ENCODE peak calls at places on chromosomes 2 and 18, in nine cellular contexts. B is fibroblast of lung, Z is choroid plexus epithelial cell, H is kidney, P is stomach, R is GM12865, A is progenitor cell of endocrine pancreas, W is AG04450, Q is neural progenitor cell. U is an unnamed sample.

GRCh38 chr18:70423988-70424387 is 135.1 kb downstream of the SOCS6 start:
- DNase-seq in B (no peak), Z (no peak), H (no peak), P (peak), R (no peak), A (no peak), W (no peak), Q (peak), U (no peak)

GRCh38 chr2:230958803-230959756 is 34.0 kb upstream of the GPR55 start:
- DNase-seq in B (no peak), Z (no peak), H (no peak), P (no peak), R (no peak), A (no peak), W (no peak), Q (no peak), U (no peak)

GRCh38 chr2:109447251-109447661 is 166.5 kb downstream of the SEPTIN10 start:
- DNase-seq in B (peak), Z (peak), H (no peak), P (no peak), R (no peak), A (no peak), W (peak), Q (peak), U (peak)

GRCh38 chr2:30288576-30288975 is 57.2 kb downstream of the LBH start:
- DNase-seq in B (no peak), Z (no peak), H (no peak), P (no peak), R (no peak), A (no peak), W (no peak), Q (no peak), U (no peak)

GRCh38 chr18:59453468-59453961 is 94.5 kb upstream of the LMAN1 start:
- DNase-seq in B (no peak), Z (peak), H (no peak), P (no peak), R (no peak), A (no peak), W (no peak), Q (no peak), U (no peak)

GRCh38 chr2:190685348-190685747 is 36.5 kb downstream of the NAB1 start:
- DNase-seq in B (no peak), Z (no peak), H (no peak), P (no peak), R (no peak), A (no peak), W (no peak), Q (no peak), U (no peak)

GRCh38 chr2:161946489-161947107 is 127.4 kb downstream of the DPP4 start:
- DNase-seq in B (peak), Z (peak), H (no peak), P (no peak), R (peak), A (no peak), W (no peak), Q (peak), U (no peak)

GRCh38 chr2:171036532-171036931 is 107.5 kb downstream of the GORASP2 start:
- DNase-seq in B (no peak), Z (no peak), H (no peak), P (no peak), R (no peak), A (no peak), W (no peak), Q (no peak), U (no peak)

GRCh38 chr2:120262761-120263428 is 10.2 kb downstream of the RALB start:
- DNase-seq in B (no peak), Z (peak), H (no peak), P (no peak), R (no peak), A (no peak), W (no peak), Q (peak), U (no peak)

GRCh38 chr2:63432373-63432772 is 155.9 kb downstream of the WDPCP start:
- DNase-seq in B (peak), Z (peak), H (no peak), P (no peak), R (no peak), A (no peak), W (peak), Q (no peak), U (no peak)

GRCh38 chr2:168467729-168468128 is 11.7 kb downstream of the CERS6 start:
- DNase-seq in B (no peak), Z (no peak), H (no peak), P (no peak), R (no peak), A (no peak), W (no peak), Q (no peak), U (no peak)

GRCh38 chr2:72211777-72212515 is 64.3 kb upstream of the CYP26B1 start:
- DNase-seq in B (peak), Z (no peak), H (no peak), P (no peak), R (no peak), A (no peak), W (no peak), Q (no peak), U (no peak)

GRCh38 chr2:96622544-96622943 is 15.6 kb downstream of the KANSL3 start:
- DNase-seq in B (no peak), Z (no peak), H (no peak), P (no peak), R (no peak), A (no peak), W (no peak), Q (no peak), U (no peak)

GRCh38 chr2:22683911-22684310 is 701.1 kb upstream of the KLHL29 start:
- DNase-seq in B (no peak), Z (no peak), H (no peak), P (no peak), R (no peak), A (no peak), W (no peak), Q (no peak), U (no peak)

GRCh38 chr18:59910967-59911366 is 11.2 kb downstream of the PMAIP1 start:
- DNase-seq in B (peak), Z (peak), H (no peak), P (no peak), R (no peak), A (no peak), W (no peak), Q (no peak), U (no peak)

GRCh38 chr18:42292654-42293053 is 337.6 kb downstream of the PIK3C3 start:
- DNase-seq in B (no peak), Z (no peak), H (no peak), P (no peak), R (no peak), A (no peak), W (no peak), Q (no peak), U (no peak)

GRCh38 chr2:227697013-227697412 is 20.8 kb downstream of the SLC19A3 start:
- DNase-seq in B (no peak), Z (peak), H (no peak), P (no peak), R (no peak), A (no peak), W (no peak), Q (no peak), U (no peak)

GRCh38 chr2:219508933-219509779 is 5.1 kb upstream of the ASIC4 start:
- DNase-seq in B (no peak), Z (no peak), H (no peak), P (no peak), R (no peak), A (no peak), W (no peak), Q (no peak), U (no peak)

GRCh38 chr2:127049927-127050802 is 56.8 kb downstream of the BIN1 start:
- DNase-seq in B (peak), Z (peak), H (peak), P (peak), R (peak), A (peak), W (peak), Q (peak), U (peak)

GRCh38 chr18:65788373-65788772 is 37.6 kb downstream of the CDH7 start:
- DNase-seq in B (no peak), Z (peak), H (no peak), P (no peak), R (no peak), A (no peak), W (no peak), Q (peak), U (no peak)

GRCh38 chr18:23614891-23615290 is 28.6 kb upstream of the NPC1 start:
- DNase-seq in B (no peak), Z (no peak), H (no peak), P (no peak), R (no peak), A (no peak), W (no peak), Q (no peak), U (no peak)

GRCh38 chr2:197159681-197160211 is 150.8 kb downstream of the ANKRD44 start:
- DNase-seq in B (peak), Z (peak), H (no peak), P (no peak), R (peak), A (no peak), W (no peak), Q (no peak), U (no peak)

GRCh38 chr2:172234716-172235661 is 132.3 kb upstream of the DLX2 start:
- DNase-seq in B (no peak), Z (no peak), H (peak), P (peak), R (no peak), A (peak), W (no peak), Q (peak), U (peak)

GRCh38 chr2:174815524-174815923 is 51.3 kb upstream of the CHRNA1 start:
- DNase-seq in B (no peak), Z (no peak), H (no peak), P (no peak), R (no peak), A (no peak), W (no peak), Q (no peak), U (no peak)

GRCh38 chr2:134276381-134277172 is 22.7 kb downstream of the MGAT5 start:
- DNase-seq in B (no peak), Z (no peak), H (no peak), P (no peak), R (no peak), A (no peak), W (no peak), Q (no peak), U (no peak)

GRCh38 chr18:8685141-8685913 is 20.0 kb upstream of the MTCL1 start:
- DNase-seq in B (no peak), Z (peak), H (no peak), P (no peak), R (no peak), A (no peak), W (no peak), Q (peak), U (no peak)

GRCh38 chr2:189526936-189527654 is 53.5 kb downstream of the SLC40A1 start:
- DNase-seq in B (no peak), Z (no peak), H (no peak), P (no peak), R (peak), A (no peak), W (no peak), Q (no peak), U (no peak)

GRCh38 chr2:36553690-36554089 is 44.3 kb downstream of the FEZ2 start:
- DNase-seq in B (no peak), Z (no peak), H (no peak), P (no peak), R (no peak), A (no peak), W (no peak), Q (no peak), U (no peak)

GRCh38 chr2:166344286-166345113 is 31.2 kb downstream of the SCN9A start:
- DNase-seq in B (peak), Z (peak), H (no peak), P (no peak), R (no peak), A (no peak), W (peak), Q (no peak), U (no peak)

GRCh38 chr2:223123859-223124610 is 72.0 kb downstream of the KCNE4 start:
- DNase-seq in B (peak), Z (no peak), H (no peak), P (no peak), R (peak), A (no peak), W (no peak), Q (no peak), U (no peak)

GRCh38 chr2:172772637-172773036 is 37.0 kb downstream of the RAPGEF4 start:
- DNase-seq in B (peak), Z (peak), H (no peak), P (peak), R (no peak), A (no peak), W (peak), Q (no peak), U (no peak)

GRCh38 chr2:222548997-222549396 is 106.9 kb downstream of the FARSB start:
- DNase-seq in B (no peak), Z (peak), H (no peak), P (no peak), R (no peak), A (no peak), W (no peak), Q (peak), U (no peak)

GRCh38 chr2:29269095-29270090 is 154.2 kb downstream of the CLIP4 start:
- DNase-seq in B (no peak), Z (no peak), H (no peak), P (no peak), R (no peak), A (no peak), W (no peak), Q (no peak), U (no peak)

GRCh38 chr2:239411549-239412319 is 10.9 kb upstream of the HDAC4 start:
- DNase-seq in B (no peak), Z (no peak), H (no peak), P (no peak), R (no peak), A (no peak), W (no peak), Q (no peak), U (no peak)
- TF ChIP-seq CTCF in B (no peak), Z (no peak), H (no peak), P (no peak), R (no peak), A (no peak), W (no peak), Q (no peak), U (no peak)

DNA sequence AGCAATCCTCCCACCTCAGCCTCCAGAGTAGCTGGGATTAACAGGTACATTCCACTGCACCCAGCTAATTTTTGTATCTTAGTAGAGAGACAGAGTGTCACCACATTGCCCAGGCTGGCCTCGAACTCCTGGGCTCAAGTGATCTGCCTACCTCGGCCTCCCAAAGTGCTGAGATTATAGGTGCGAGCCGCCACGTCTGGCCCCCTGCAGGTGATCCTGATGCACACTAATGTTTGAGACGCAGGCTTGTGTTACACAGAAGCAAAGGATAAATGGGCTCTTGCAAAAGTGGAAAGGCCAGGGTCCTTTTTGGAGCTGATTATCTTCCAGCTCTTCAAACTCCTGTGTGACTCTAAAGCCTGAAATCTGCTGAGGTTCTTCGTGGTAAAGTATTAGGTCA is 84.2 kb downstream of the TGFA start:
- DNase-seq in B (no peak), Z (no peak), H (no peak), P (no peak), R (no peak), A (no peak), W (no peak), Q (no peak), U (no peak)
- TF ChIP-seq CTCF in B (no peak), Z (no peak), H (no peak), P (no peak), R (no peak), A (peak), W (no peak), Q (peak), U (no peak)

GRCh38 chr2:205170399-205170798 is 511.9 kb upstream of the NRP2 start:
- DNase-seq in B (no peak), Z (no peak), H (no peak), P (no peak), R (no peak), A (no peak), W (no peak), Q (no peak), U (no peak)
- TF ChIP-seq CTCF in B (no peak), Z (no peak), H (no peak), P (no peak), R (no peak), A (no peak), W (no peak), Q (no peak), U (no peak)

GRCh38 chr2:241956521-241957110 is 87.1 kb downstream of the RTP5 start:
- DNase-seq in B (no peak), Z (no peak), H (no peak), P (no peak), R (no peak), A (no peak), W (no peak), Q (no peak), U (no peak)
- TF ChIP-seq CTCF in B (no peak), Z (no peak), H (no peak), P (no peak), R (no peak), A (no peak), W (no peak), Q (no peak), U (no peak)

GRCh38 chr2:10020001-10020400 is 23.3 kb upstream of the KLF11 start:
- DNase-seq in B (no peak), Z (no peak), H (peak), P (no peak), R (no peak), A (no peak), W (no peak), Q (no peak), U (no peak)
- TF ChIP-seq CTCF in B (no peak), Z (no peak), H (no peak), P (no peak), R (no peak), A (no peak), W (no peak), Q (no peak), U (no peak)

DNA sequence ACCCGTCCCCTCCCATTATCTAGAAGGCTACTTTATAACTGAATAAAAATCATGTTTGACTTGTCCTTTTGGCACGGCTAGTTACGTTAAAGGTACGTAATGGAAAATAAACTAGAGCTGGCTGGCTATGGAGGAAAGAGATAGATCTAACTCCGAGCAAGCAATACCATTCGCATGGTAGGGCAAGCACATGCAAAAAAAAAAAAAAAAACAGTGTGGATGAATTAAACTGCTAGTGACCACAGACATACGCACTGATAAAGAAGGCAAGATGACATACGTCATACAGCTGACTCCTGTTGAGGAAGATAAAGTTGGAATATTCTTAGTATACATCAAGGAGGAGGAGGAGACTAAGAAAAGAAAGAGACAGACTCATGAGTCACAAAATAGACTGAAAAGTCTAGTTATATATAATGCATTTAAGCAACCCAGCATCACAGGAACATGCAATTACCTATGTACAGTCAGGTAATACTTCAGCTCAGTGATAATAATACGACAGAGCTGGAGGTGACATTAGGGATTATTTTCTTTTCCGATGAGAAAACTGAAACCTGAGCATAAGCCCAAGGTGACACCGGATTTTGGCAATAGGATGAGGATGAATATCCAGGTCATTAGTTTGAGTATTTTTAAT is 37.9 kb upstream of the NARS1 start:
- DNase-seq in B (peak), Z (peak), H (no peak), P (no peak), R (no peak), A (no peak), W (no peak), Q (no peak), U (no peak)
- TF ChIP-seq CTCF in B (no peak), Z (no peak), H (no peak), P (no peak), R (no peak), A (no peak), W (no peak), Q (no peak), U (no peak)